ENCODE peak calls at places on chromosome 13, in five cellular contexts. One of them, this sample, is unnamed.

GRCh38 chr13:51539887-51540286 is 44.4 kb upstream of the WDFY2 start:
- DNase-seq in left ventricle myocardium inferior: no peak
- DNase-seq in psoas muscle: no peak
- DNase-seq in stomach: no peak
- DNase-seq in CD4-positive, CD25-positive, alpha-beta regulatory T cell: no peak
- DNase-seq in this sample: no peak

GRCh38 chr13:103140001-103140671 is 73.9 kb upstream of the SLC10A2 start:
- DNase-seq in left ventricle myocardium inferior: no peak
- DNase-seq in psoas muscle: no peak
- DNase-seq in stomach: no peak
- DNase-seq in CD4-positive, CD25-positive, alpha-beta regulatory T cell: no peak
- DNase-seq in this sample: no peak

GRCh38 chr13:92833071-92833470 is 393.5 kb upstream of the GPC6 start:
- DNase-seq in left ventricle myocardium inferior: no peak
- DNase-seq in psoas muscle: no peak
- DNase-seq in stomach: no peak
- DNase-seq in CD4-positive, CD25-positive, alpha-beta regulatory T cell: no peak
- DNase-seq in this sample: no peak

GRCh38 chr13:99280166-99280565 is 22.0 kb upstream of the GPR18 start:
- DNase-seq in left ventricle myocardium inferior: no peak
- DNase-seq in psoas muscle: no peak
- DNase-seq in stomach: no peak
- DNase-seq in CD4-positive, CD25-positive, alpha-beta regulatory T cell: no peak
- DNase-seq in this sample: no peak

GRCh38 chr13:90700340-90700739 is 647.1 kb upstream of the MIR17HG start:
- DNase-seq in left ventricle myocardium inferior: no peak
- DNase-seq in psoas muscle: no peak
- DNase-seq in stomach: no peak
- DNase-seq in CD4-positive, CD25-positive, alpha-beta regulatory T cell: no peak
- DNase-seq in this sample: no peak

GRCh38 chr13:102346769-102347168 is 55.1 kb downstream of the FGF14 start:
- DNase-seq in left ventricle myocardium inferior: no peak
- DNase-seq in psoas muscle: no peak
- DNase-seq in stomach: no peak
- DNase-seq in CD4-positive, CD25-positive, alpha-beta regulatory T cell: no peak
- DNase-seq in this sample: no peak

GRCh38 chr13:26679411-26679810 is 81.2 kb downstream of the GPR12 start:
- DNase-seq in left ventricle myocardium inferior: no peak
- DNase-seq in psoas muscle: no peak
- DNase-seq in stomach: no peak
- DNase-seq in CD4-positive, CD25-positive, alpha-beta regulatory T cell: no peak
- DNase-seq in this sample: no peak

GRCh38 chr13:111017755-111018487 is 97.2 kb upstream of the ARHGEF7 start:
- DNase-seq in left ventricle myocardium inferior: no peak
- DNase-seq in psoas muscle: no peak
- DNase-seq in stomach: no peak
- DNase-seq in CD4-positive, CD25-positive, alpha-beta regulatory T cell: no peak
- DNase-seq in this sample: no peak

GRCh38 chr13:29195459-29195858 is 375.3 kb downstream of the MTUS2 start:
- DNase-seq in left ventricle myocardium inferior: no peak
- DNase-seq in psoas muscle: no peak
- DNase-seq in stomach: no peak
- DNase-seq in CD4-positive, CD25-positive, alpha-beta regulatory T cell: no peak
- DNase-seq in this sample: no peak

GRCh38 chr13:112756967-112757758 is 67.3 kb downstream of the ATP11A start:
- DNase-seq in left ventricle myocardium inferior: no peak
- DNase-seq in psoas muscle: peak; percentile 34
- DNase-seq in stomach: no peak
- DNase-seq in CD4-positive, CD25-positive, alpha-beta regulatory T cell: no peak
- DNase-seq in this sample: no peak

GRCh38 chr13:29969286-29969685 is 118.9 kb upstream of the UBL3 start:
- DNase-seq in left ventricle myocardium inferior: no peak
- DNase-seq in psoas muscle: no peak
- DNase-seq in stomach: no peak
- DNase-seq in CD4-positive, CD25-positive, alpha-beta regulatory T cell: no peak
- DNase-seq in this sample: no peak

GRCh38 chr13:94917814-94918213 is 205.5 kb upstream of the SOX21 start:
- DNase-seq in left ventricle myocardium inferior: no peak
- DNase-seq in psoas muscle: no peak
- DNase-seq in stomach: no peak
- DNase-seq in CD4-positive, CD25-positive, alpha-beta regulatory T cell: no peak
- DNase-seq in this sample: no peak

GRCh38 chr13:113877149-113877990 is 13.5 kb upstream of the GAS6 start:
- DNase-seq in left ventricle myocardium inferior: no peak
- DNase-seq in psoas muscle: no peak
- DNase-seq in stomach: no peak
- DNase-seq in CD4-positive, CD25-positive, alpha-beta regulatory T cell: no peak
- DNase-seq in this sample: no peak

GRCh38 chr13:28739376-28739775 is 20.6 kb upstream of the SLC46A3 start:
- DNase-seq in left ventricle myocardium inferior: no peak
- DNase-seq in psoas muscle: no peak
- DNase-seq in stomach: no peak
- DNase-seq in CD4-positive, CD25-positive, alpha-beta regulatory T cell: no peak
- DNase-seq in this sample: no peak

GRCh38 chr13:50222569-50223332 is 207.5 kb downstream of the KCNRG start:
- DNase-seq in left ventricle myocardium inferior: peak; percentile 81
- DNase-seq in psoas muscle: peak; percentile 90
- DNase-seq in stomach: peak; percentile 67
- DNase-seq in CD4-positive, CD25-positive, alpha-beta regulatory T cell: no peak
- DNase-seq in this sample: no peak

GRCh38 chr13:39210961-39211534 is 172.8 kb downstream of the NHLRC3 start:
- DNase-seq in left ventricle myocardium inferior: no peak
- DNase-seq in psoas muscle: no peak
- DNase-seq in stomach: no peak
- DNase-seq in CD4-positive, CD25-positive, alpha-beta regulatory T cell: no peak
- DNase-seq in this sample: no peak

GRCh38 chr13:38705351-38705750 is 18.5 kb downstream of the FREM2 start:
- DNase-seq in left ventricle myocardium inferior: no peak
- DNase-seq in psoas muscle: no peak
- DNase-seq in stomach: no peak
- DNase-seq in CD4-positive, CD25-positive, alpha-beta regulatory T cell: no peak
- DNase-seq in this sample: no peak

GRCh38 chr13:48132961-48133360 is 38.1 kb upstream of the MED4 start:
- DNase-seq in left ventricle myocardium inferior: no peak
- DNase-seq in psoas muscle: no peak
- DNase-seq in stomach: no peak
- DNase-seq in CD4-positive, CD25-positive, alpha-beta regulatory T cell: no peak
- DNase-seq in this sample: no peak

GRCh38 chr13:42991892-42992584 is at the start of gene EPSTI1:
- DNase-seq in left ventricle myocardium inferior: peak; percentile 61
- DNase-seq in psoas muscle: peak; percentile 70
- DNase-seq in stomach: peak; percentile 75
- DNase-seq in CD4-positive, CD25-positive, alpha-beta regulatory T cell: peak; percentile 95
- DNase-seq in this sample: peak; percentile 84

GRCh38 chr13:40916207-40916998 is 102.7 kb downstream of the ELF1 start:
- DNase-seq in left ventricle myocardium inferior: no peak
- DNase-seq in psoas muscle: no peak
- DNase-seq in stomach: no peak
- DNase-seq in CD4-positive, CD25-positive, alpha-beta regulatory T cell: no peak
- DNase-seq in this sample: no peak

GRCh38 chr13:80473695-80474094 is 132.8 kb upstream of the SPRY2 start:
- DNase-seq in left ventricle myocardium inferior: no peak
- DNase-seq in psoas muscle: no peak
- DNase-seq in stomach: no peak
- DNase-seq in CD4-positive, CD25-positive, alpha-beta regulatory T cell: no peak
- DNase-seq in this sample: no peak

GRCh38 chr13:71240906-71241305 is 626.1 kb downstream of the DACH1 start:
- DNase-seq in left ventricle myocardium inferior: no peak
- DNase-seq in psoas muscle: no peak
- DNase-seq in stomach: no peak
- DNase-seq in CD4-positive, CD25-positive, alpha-beta regulatory T cell: no peak
- DNase-seq in this sample: no peak

GRCh38 chr13:91054902-91055301 is 292.6 kb upstream of the MIR17HG start:
- DNase-seq in left ventricle myocardium inferior: no peak
- DNase-seq in psoas muscle: no peak
- DNase-seq in stomach: no peak
- DNase-seq in CD4-positive, CD25-positive, alpha-beta regulatory T cell: no peak
- DNase-seq in this sample: no peak

GRCh38 chr13:28316129-28316528 is 177.8 kb downstream of the PAN3 start:
- DNase-seq in left ventricle myocardium inferior: no peak
- DNase-seq in psoas muscle: no peak
- DNase-seq in stomach: no peak
- DNase-seq in CD4-positive, CD25-positive, alpha-beta regulatory T cell: no peak
- DNase-seq in this sample: no peak

GRCh38 chr13:50574731-50575130 is 268.8 kb downstream of the DLEU7 start:
- DNase-seq in left ventricle myocardium inferior: no peak
- DNase-seq in psoas muscle: no peak
- DNase-seq in stomach: no peak
- DNase-seq in CD4-positive, CD25-positive, alpha-beta regulatory T cell: no peak
- DNase-seq in this sample: no peak

GRCh38 chr13:33277946-33278345 is 7.6 kb downstream of the STARD13 start:
- DNase-seq in left ventricle myocardium inferior: no peak
- DNase-seq in psoas muscle: no peak
- DNase-seq in stomach: no peak
- DNase-seq in CD4-positive, CD25-positive, alpha-beta regulatory T cell: no peak
- DNase-seq in this sample: no peak
- H3K27ac ChIP-seq in left ventricle myocardium inferior: peak overlapping the region; percentile 96
- H3K27ac ChIP-seq in psoas muscle: peak overlapping the region; percentile 11
- H3K27ac ChIP-seq in stomach: peak overlapping the region; percentile 36
- H3K27ac ChIP-seq in CD4-positive, CD25-positive, alpha-beta regulatory T cell: no peak overlapping the region
- H3K27ac ChIP-seq in this sample: no peak overlapping the region

GRCh38 chr13:45492538-45492937 is 27.8 kb downstream of the COG3 start:
- DNase-seq in left ventricle myocardium inferior: no peak
- DNase-seq in psoas muscle: no peak
- DNase-seq in stomach: no peak
- DNase-seq in CD4-positive, CD25-positive, alpha-beta regulatory T cell: no peak
- DNase-seq in this sample: no peak
- H3K4me3 ChIP-seq in left ventricle myocardium inferior: no peak overlapping the region
- H3K4me3 ChIP-seq in psoas muscle: no peak overlapping the region
- H3K4me3 ChIP-seq in stomach: no peak overlapping the region
- H3K4me3 ChIP-seq in CD4-positive, CD25-positive, alpha-beta regulatory T cell: no peak overlapping the region
- H3K4me3 ChIP-seq in this sample: no peak overlapping the region

DNA sequence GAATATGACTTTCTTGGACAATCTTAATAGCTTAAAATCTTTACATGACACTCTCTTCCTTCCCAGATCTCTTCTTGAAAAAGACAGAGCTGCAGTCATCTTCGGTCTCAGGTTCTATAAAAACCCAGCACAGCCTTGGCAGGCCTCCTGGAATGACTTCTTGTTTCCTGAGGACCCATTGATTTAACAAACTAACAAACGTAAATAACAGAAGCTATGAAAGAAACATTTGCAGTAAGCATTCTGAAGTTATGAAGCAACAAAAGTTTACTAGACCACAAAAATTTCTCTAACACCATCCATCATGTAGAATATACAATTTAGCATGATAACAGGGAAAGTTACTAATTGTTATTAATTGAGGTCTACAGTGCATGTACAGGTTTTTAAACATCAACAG is 62.8 kb upstream of the STARD13 start:
- DNase-seq in left ventricle myocardium inferior: no peak
- DNase-seq in psoas muscle: no peak
- DNase-seq in stomach: no peak
- DNase-seq in CD4-positive, CD25-positive, alpha-beta regulatory T cell: no peak
- DNase-seq in this sample: no peak
- H3K27ac ChIP-seq in left ventricle myocardium inferior: peak overlapping the region; percentile 89
- H3K27ac ChIP-seq in psoas muscle: no peak overlapping the region
- H3K27ac ChIP-seq in stomach: peak overlapping the region; percentile 93
- H3K27ac ChIP-seq in CD4-positive, CD25-positive, alpha-beta regulatory T cell: no peak overlapping the region
- H3K27ac ChIP-seq in this sample: no peak overlapping the region

DNA sequence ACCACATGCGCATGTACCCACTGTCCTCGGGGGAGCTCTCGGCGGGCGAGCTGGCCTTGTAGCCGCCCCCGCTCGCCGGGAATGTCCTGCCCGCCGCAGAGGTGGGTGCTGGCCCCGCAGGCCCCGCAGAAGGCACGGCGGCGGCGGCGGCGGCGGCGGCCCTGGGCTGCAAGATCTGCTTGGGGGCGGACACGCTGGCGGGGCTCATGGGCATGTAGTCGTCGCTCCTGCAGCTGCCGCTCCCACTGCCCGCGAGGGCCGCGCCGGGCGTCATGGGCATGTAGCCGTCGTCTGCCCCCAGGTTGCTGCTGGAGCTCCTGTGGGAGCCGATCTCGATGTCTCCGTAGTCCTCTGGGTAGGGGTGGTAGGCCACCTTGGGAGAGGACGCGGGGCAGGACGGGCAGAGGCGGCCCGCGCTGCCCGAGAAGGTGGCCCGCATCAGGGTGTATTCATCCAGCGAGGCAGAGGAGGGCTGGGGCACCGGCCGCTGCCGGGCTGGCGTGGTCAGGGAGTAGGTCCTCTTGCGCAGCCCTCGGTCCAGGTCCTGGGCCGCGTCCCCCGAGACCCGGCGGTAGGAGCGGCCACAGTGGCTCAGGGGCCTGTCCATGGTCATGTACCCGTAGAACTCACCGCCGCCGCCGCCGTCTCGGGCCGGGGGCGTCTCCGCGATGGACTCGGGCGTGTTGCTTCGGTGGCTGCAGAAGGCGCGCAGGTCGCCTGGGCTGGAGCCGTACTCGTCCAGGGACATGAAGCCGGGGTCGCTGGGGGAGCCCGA is 2.4 kb downstream of the IRS2 start:
- DNase-seq in left ventricle myocardium inferior: no peak
- DNase-seq in psoas muscle: peak; percentile 57
- DNase-seq in stomach: no peak
- DNase-seq in CD4-positive, CD25-positive, alpha-beta regulatory T cell: no peak
- DNase-seq in this sample: no peak
- H3K4me3 ChIP-seq in left ventricle myocardium inferior: peak overlapping the region; percentile 78
- H3K4me3 ChIP-seq in psoas muscle: peak overlapping the region; percentile 65
- H3K4me3 ChIP-seq in stomach: peak overlapping the region; percentile 77
- H3K4me3 ChIP-seq in CD4-positive, CD25-positive, alpha-beta regulatory T cell: no peak overlapping the region
- H3K4me3 ChIP-seq in this sample: no peak overlapping the region

DNA sequence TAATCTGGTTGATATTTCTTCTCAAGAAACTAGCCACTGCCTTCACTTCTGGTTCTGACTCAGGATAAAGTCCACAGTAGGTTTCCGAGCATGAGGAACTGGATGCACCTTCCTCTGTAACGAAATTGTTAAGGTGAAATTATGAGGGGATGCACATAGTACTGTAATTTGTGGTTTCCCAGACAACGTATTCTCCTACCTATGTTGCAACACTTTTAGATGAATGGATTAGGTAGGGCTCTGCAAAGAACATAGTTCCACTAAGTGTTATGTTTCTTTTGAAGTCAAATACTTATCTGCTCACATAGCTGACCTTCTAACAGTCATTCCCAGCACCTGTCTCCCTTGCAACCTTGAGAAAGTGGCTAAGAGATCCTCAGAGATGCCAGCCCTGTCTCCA is 5.7 kb upstream of the ZC3H13 start:
- DNase-seq in left ventricle myocardium inferior: no peak
- DNase-seq in psoas muscle: no peak
- DNase-seq in stomach: no peak
- DNase-seq in CD4-positive, CD25-positive, alpha-beta regulatory T cell: no peak
- DNase-seq in this sample: no peak
- H3K27ac ChIP-seq in left ventricle myocardium inferior: no peak overlapping the region
- H3K27ac ChIP-seq in psoas muscle: no peak overlapping the region
- H3K27ac ChIP-seq in stomach: no peak overlapping the region
- H3K27ac ChIP-seq in CD4-positive, CD25-positive, alpha-beta regulatory T cell: no peak overlapping the region
- H3K27ac ChIP-seq in this sample: no peak overlapping the region

GRCh38 chr13:21435710-21436151 is 23.4 kb downstream of the ZDHHC20 start:
- DNase-seq in left ventricle myocardium inferior: peak; percentile 31
- DNase-seq in psoas muscle: no peak
- DNase-seq in stomach: peak; percentile 68
- DNase-seq in CD4-positive, CD25-positive, alpha-beta regulatory T cell: peak; percentile 87
- DNase-seq in this sample: peak; percentile 8
- H3K4me3 ChIP-seq in left ventricle myocardium inferior: peak overlapping the region; percentile 32
- H3K4me3 ChIP-seq in psoas muscle: peak overlapping the region; percentile 12
- H3K4me3 ChIP-seq in stomach: no peak overlapping the region
- H3K4me3 ChIP-seq in CD4-positive, CD25-positive, alpha-beta regulatory T cell: peak overlapping the region; percentile 46
- H3K4me3 ChIP-seq in this sample: no peak overlapping the region

This sample was measured in CD8-positive, alpha-beta memory T cell.